ENCODE peak calls at places on chromosome 2, in seven cellular contexts. L is HFFc6, T is progenitor cell of endocrine pancreas, E is GM13977, O is astrocyte of the cerebellum, Y is AG04450, W is lung. C is an unnamed sample.

GRCh38 chr2:120934891-120935338 is 199.2 kb downstream of the GLI2 start:
- DNase-seq in L (peak; percentile 96), T (no peak), E (no peak), O (peak; percentile 20), Y (peak; percentile 55), W (no peak), C (no peak)

GRCh38 chr2:54577035-54577434 is 120.9 kb downstream of the SPTBN1 start:
- DNase-seq in L (no peak), T (no peak), E (no peak), O (no peak), Y (no peak), W (no peak), C (no peak)

GRCh38 chr2:24507511-24507910 is 16.5 kb downstream of the NCOA1 start:
- DNase-seq in L (no peak), T (no peak), E (no peak), O (no peak), Y (no peak), W (no peak), C (no peak)

GRCh38 chr2:159186462-159186861 is 100.0 kb downstream of the WDSUB1 start:
- DNase-seq in L (no peak), T (no peak), E (no peak), O (no peak), Y (no peak), W (no peak), C (no peak)

GRCh38 chr2:182193291-182193690 is 207.6 kb downstream of the PPP1R1C start:
- DNase-seq in L (no peak), T (no peak), E (no peak), O (no peak), Y (no peak), W (no peak), C (no peak)

GRCh38 chr2:46825958-46826897 is 89.4 kb downstream of the MCFD2 start:
- DNase-seq in L (peak; percentile 92), T (no peak), E (no peak), O (no peak), Y (no peak), W (no peak), C (no peak)

GRCh38 chr2:207122914-207123744 is 42.6 kb downstream of the KLF7 start:
- DNase-seq in L (no peak), T (no peak), E (no peak), O (no peak), Y (no peak), W (no peak), C (no peak)

GRCh38 chr2:112465373-112465772 is 16.6 kb upstream of the TTL start:
- DNase-seq in L (no peak), T (no peak), E (no peak), O (no peak), Y (no peak), W (no peak), C (no peak)

GRCh38 chr2:170764880-170765261 is 5.3 kb upstream of the ERICH2 start:
- DNase-seq in L (no peak), T (no peak), E (no peak), O (no peak), Y (no peak), W (no peak), C (no peak)

GRCh38 chr2:185227391-185227790 is 511.2 kb upstream of the FSIP2 start:
- DNase-seq in L (no peak), T (no peak), E (no peak), O (no peak), Y (no peak), W (no peak), C (no peak)

GRCh38 chr2:204638795-204639194 is 93.5 kb downstream of the PARD3B start:
- DNase-seq in L (no peak), T (no peak), E (no peak), O (no peak), Y (no peak), W (no peak), C (no peak)

GRCh38 chr2:95297639-95298395 is 670 bp downstream of the KCNIP3 start:
- DNase-seq in L (no peak), T (no peak), E (no peak), O (no peak), Y (no peak), W (no peak), C (no peak)

GRCh38 chr2:88048541-88048940 is 7.0 kb downstream of the KRCC1 start:
- DNase-seq in L (no peak), T (no peak), E (no peak), O (no peak), Y (no peak), W (no peak), C (no peak)

GRCh38 chr2:84459028-84459943 is at the start of gene SUCLG1:
- DNase-seq in L (peak; percentile 71), T (peak; percentile 51), E (peak; percentile 86), O (peak; percentile 41), Y (no peak), W (peak; percentile 86), C (peak; percentile 55)
- TF ChIP-seq CTCF in L (no peak), T (no peak), E (no peak), O (no peak), Y (no peak), W (no peak), C (no peak)

GRCh38 chr2:19369341-19369955 is 11.0 kb upstream of the OSR1 start:
- DNase-seq in L (peak; percentile 54), T (no peak), E (no peak), O (no peak), Y (no peak), W (no peak), C (no peak)
- TF ChIP-seq CTCF in L (peak; percentile 70), T (peak; percentile 35), E (no peak), O (peak; percentile 69), Y (peak; percentile 63), W (no peak), C (no peak)

DNA sequence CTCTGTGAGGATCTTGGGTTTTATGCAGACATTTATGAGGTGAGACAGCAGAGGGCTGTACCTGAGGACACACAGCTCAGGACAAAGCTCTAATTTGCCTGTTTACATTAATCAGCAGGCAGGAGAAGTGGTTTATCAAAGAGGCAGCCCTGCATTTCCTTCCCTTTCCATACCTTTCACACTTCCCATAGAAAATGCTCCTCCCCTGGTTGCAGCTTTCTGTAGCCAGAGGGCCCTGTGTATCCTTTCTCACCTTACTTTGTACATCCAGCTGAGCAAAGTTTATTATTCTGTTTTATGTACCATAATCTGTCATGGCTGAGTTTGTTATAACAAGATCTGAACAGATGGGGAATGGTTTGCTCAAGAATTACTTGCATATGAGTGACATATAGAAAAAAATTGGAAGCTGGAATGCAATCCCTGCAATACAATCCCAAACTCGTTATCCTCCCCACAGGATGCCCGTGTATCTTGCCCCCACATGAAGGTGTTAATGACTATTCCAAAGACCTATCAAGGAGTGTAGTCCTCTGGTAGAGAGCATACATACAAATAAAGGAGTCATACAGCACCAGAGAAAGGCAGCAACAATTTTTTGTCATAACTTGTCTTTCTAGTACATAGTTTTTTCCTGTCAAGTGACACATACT is 1025.8 kb upstream of the KLHL29 start:
- DNase-seq in L (no peak), T (no peak), E (no peak), O (no peak), Y (no peak), W (no peak), C (no peak)
- TF ChIP-seq CTCF in L (no peak), T (no peak), E (no peak), O (no peak), Y (no peak), W (no peak), C (no peak)

DNA sequence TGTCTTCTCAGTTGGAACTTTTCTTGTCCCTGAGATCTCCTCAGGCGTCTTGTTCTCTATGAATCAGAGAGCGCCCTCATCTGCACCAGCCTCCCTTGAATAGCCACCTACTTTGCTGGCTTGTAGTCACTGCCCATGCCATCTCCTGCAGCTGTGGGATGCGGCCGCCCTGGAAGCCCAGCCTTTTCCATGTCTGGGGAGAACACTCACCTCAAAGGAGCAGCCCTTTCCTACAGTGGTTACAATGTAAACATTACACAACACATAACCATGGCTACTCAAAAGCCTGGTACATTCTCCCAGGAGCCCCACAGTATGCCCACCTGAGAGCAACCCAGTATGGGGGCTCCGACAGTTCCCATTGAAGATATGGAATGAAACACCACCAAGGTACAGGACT is 351.0 kb downstream of the EN1 start:
- DNase-seq in L (no peak), T (no peak), E (no peak), O (no peak), Y (no peak), W (no peak), C (no peak)
- TF ChIP-seq CTCF in L (no peak), T (no peak), E (no peak), O (no peak), Y (no peak), W (no peak), C (no peak)

GRCh38 chr2:43136011-43136799 is 90.2 kb downstream of the ZFP36L2 start:
- DNase-seq in L (no peak), T (no peak), E (no peak), O (no peak), Y (no peak), W (no peak), C (no peak)
- TF ChIP-seq CTCF in L (no peak), T (no peak), E (no peak), O (no peak), Y (no peak), W (no peak), C (no peak)

GRCh38 chr2:98505311-98505808 is 60.7 kb downstream of the INPP4A start:
- DNase-seq in L (no peak), T (no peak), E (no peak), O (no peak), Y (no peak), W (no peak), C (no peak)

GRCh38 chr2:98508690-98509054 is 64.0 kb downstream of the INPP4A start:
- DNase-seq in L (no peak), T (no peak), E (no peak), O (peak; percentile 50), Y (no peak), W (peak; percentile 61), C (no peak)

GRCh38 chr2:98505991-98506664 is 61.5 kb downstream of the INPP4A start:
- DNase-seq in L (no peak), T (no peak), E (no peak), O (no peak), Y (no peak), W (no peak), C (no peak)

GRCh38 chr2:98507940-98508689 is 63.5 kb downstream of the INPP4A start:
- DNase-seq in L (no peak), T (no peak), E (no peak), O (no peak), Y (no peak), W (no peak), C (no peak)

GRCh38 chr2:98507461-98507860 is 62.8 kb downstream of the INPP4A start:
- DNase-seq in L (no peak), T (no peak), E (no peak), O (no peak), Y (no peak), W (no peak), C (no peak)
- TF ChIP-seq CTCF in L (no peak), T (no peak), E (no peak), O (no peak), Y (no peak), W (no peak), C (no peak)

C was measured in GM12864.